ENCODE peak calls at places on chromosomes 7 and 10, in nine cellular contexts. L is CD8-positive, alpha-beta memory T cell; J is neural progenitor cell; E is breast epithelium; R is heart left ventricle; I is left lung; A is GM23248; T is body of pancreas; Q is Panc1. P is an unnamed sample. For H3K4me1, the result is how much of the 10 kb centered on the place peaks cover.

GRCh38 chr7:105261689-105262088 is 127.0 kb downstream of the SRPK2 start:
- DNase-seq in L (no peak), J (no peak), E (no peak), R (no peak), I (no peak), A (no peak), T (no peak), Q (no peak), P (no peak)

GRCh38 chr10:79293841-79294705 is 53.2 kb upstream of the PPIF start:
- DNase-seq in L (no peak), J (no peak), E (no peak), R (no peak), I (peak), A (peak), T (peak), Q (no peak), P (no peak)

GRCh38 chr10:97608991-97609561 is 19.6 kb downstream of the C10orf62 start:
- DNase-seq in L (no peak), J (no peak), E (no peak), R (peak), I (no peak), A (no peak), T (no peak), Q (no peak), P (no peak)

GRCh38 chr10:126975221-126975620 is 70.0 kb downstream of the DOCK1 start:
- DNase-seq in L (no peak), J (no peak), E (no peak), R (no peak), I (no peak), A (no peak), T (no peak), Q (no peak), P (no peak)

GRCh38 chr7:149720372-149721083 is 52.9 kb downstream of the ZNF467 start:
- DNase-seq in L (no peak), J (no peak), E (no peak), R (peak), I (peak), A (no peak), T (peak), Q (no peak), P (no peak)

GRCh38 chr7:145263886-145264285 is 428.0 kb upstream of the TPK1 start:
- DNase-seq in L (no peak), J (no peak), E (no peak), R (no peak), I (no peak), A (no peak), T (no peak), Q (no peak), P (no peak)

GRCh38 chr7:43758029-43758860 is at the start of gene BLVRA:
- DNase-seq in L (peak), J (peak), E (peak), R (peak), I (peak), A (peak), T (peak), Q (no peak), P (peak)

GRCh38 chr7:26726051-26726450 is 138.3 kb downstream of the SKAP2 start:
- DNase-seq in L (no peak), J (no peak), E (no peak), R (no peak), I (no peak), A (no peak), T (no peak), Q (no peak), P (no peak)

GRCh38 chr7:3179456-3179855 is 121.6 kb upstream of the SDK1 start:
- DNase-seq in L (no peak), J (no peak), E (no peak), R (no peak), I (no peak), A (no peak), T (no peak), Q (no peak), P (no peak)

GRCh38 chr10:1035201-1035600 is 9.5 kb upstream of the IDI2 start:
- DNase-seq in L (no peak), J (no peak), E (no peak), R (no peak), I (no peak), A (no peak), T (no peak), Q (no peak), P (no peak)

GRCh38 chr7:47932466-47933037 is 15.7 kb downstream of the PKD1L1 start:
- DNase-seq in L (no peak), J (no peak), E (no peak), R (no peak), I (no peak), A (no peak), T (no peak), Q (no peak), P (no peak)

GRCh38 chr10:76786673-76787072 is 850.9 kb downstream of the KCNMA1 start:
- DNase-seq in L (no peak), J (no peak), E (no peak), R (no peak), I (no peak), A (peak), T (no peak), Q (no peak), P (no peak)

GRCh38 chr10:89668391-89669180 is 23.5 kb upstream of the PANK1 start:
- DNase-seq in L (no peak), J (no peak), E (no peak), R (no peak), I (no peak), A (no peak), T (no peak), Q (no peak), P (no peak)
- H3K4me1 ChIP-seq in L (under half), J (under half), E (under half), R (under half), I (under half), A (under half), T (under half), Q (under half), P (under half)

GRCh38 chr7:7136423-7136822 is 45.9 kb upstream of the C1GALT1 start:
- DNase-seq in L (no peak), J (no peak), E (no peak), R (no peak), I (no peak), A (peak), T (no peak), Q (no peak), P (no peak)
- H3K4me3 ChIP-seq in L (no peak), J (no peak), E (no peak), R (peak), I (no peak), A (peak), T (no peak), Q (no peak), P (no peak)

GRCh38 chr10:132404911-132405462 is 8.0 kb downstream of the PWWP2B start:
- DNase-seq in L (no peak), J (peak), E (no peak), R (peak), I (peak), A (no peak), T (no peak), Q (no peak), P (no peak)
- H3K4me1 ChIP-seq in L (under half), J (under half), E (under half), R (under half), I (under half), A (under half), T (half or more), Q (under half), P (under half)

DNA sequence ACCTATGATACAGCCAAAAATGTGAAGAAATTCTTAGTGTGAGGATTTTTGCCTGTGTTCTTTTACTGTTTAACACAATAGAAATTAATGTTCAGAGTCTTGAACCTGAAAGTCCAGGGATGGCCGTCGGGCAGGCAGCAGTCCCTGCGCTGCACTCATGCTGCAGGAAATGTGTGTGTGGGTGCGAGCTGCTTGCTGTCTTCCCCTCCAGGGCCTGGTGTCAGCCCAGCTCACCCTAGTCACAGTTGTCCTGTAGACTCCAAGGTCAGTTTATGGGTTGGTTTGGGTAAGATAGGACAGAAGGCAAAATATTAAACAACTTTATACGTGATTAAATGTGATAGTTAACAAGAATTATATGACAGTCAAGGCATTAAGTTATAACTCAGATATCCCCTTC is 78.7 kb downstream of the DYNC2I1 start:
- DNase-seq in L (no peak), J (no peak), E (no peak), R (no peak), I (no peak), A (no peak), T (no peak), Q (no peak), P (no peak)
- H3K4me3 ChIP-seq in L (no peak), J (no peak), E (no peak), R (no peak), I (no peak), A (no peak), T (no peak), Q (no peak), P (no peak)

GRCh38 chr10:15789793-15790525 is 70.2 kb upstream of the ITGA8 start:
- DNase-seq in L (no peak), J (no peak), E (no peak), R (no peak), I (no peak), A (peak), T (no peak), Q (no peak), P (no peak)
- H3K4me1 ChIP-seq in L (under half), J (under half), E (under half), R (under half), I (under half), A (under half), T (under half), Q (under half), P (under half)

GRCh38 chr10:123289432-123289831 is 135.2 kb downstream of the BUB3 start:
- DNase-seq in L (no peak), J (no peak), E (no peak), R (no peak), I (no peak), A (no peak), T (no peak), Q (no peak), P (no peak)

GRCh38 chr10:123284022-123284421 is 129.8 kb downstream of the BUB3 start:
- DNase-seq in L (no peak), J (no peak), E (no peak), R (no peak), I (no peak), A (peak), T (no peak), Q (no peak), P (no peak)

DNA sequence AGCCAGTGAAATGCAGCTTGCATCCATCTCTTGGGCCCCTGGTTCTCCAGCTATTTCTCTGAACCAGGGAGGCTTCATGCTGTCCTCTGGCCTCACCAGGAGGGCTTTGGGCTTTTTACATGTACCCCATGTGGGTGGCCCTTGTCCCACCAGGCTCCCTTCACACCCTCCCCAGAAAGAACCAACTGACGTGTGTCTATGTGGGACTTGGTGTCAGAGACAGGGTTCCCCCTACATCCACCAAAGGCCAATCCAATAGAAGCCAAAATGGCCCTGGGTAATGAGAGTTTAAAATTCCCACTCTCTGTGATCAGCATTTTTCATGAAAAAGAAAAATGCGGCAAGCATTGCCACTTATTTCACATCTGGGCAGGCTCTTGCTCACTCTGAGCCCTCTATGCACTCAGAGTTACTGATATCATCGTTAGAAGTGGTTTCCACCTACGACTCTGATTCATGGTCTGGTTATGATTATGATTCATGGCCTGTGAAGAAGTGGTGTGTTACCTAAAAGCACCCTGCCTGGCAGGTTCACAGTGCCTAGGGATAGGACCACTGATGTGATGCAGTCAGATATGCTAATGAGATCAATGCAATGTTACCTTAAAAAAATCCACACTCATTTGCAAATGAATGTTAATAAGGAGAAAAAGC is 133.5 kb downstream of the BUB3 start:
- DNase-seq in L (no peak), J (no peak), E (no peak), R (no peak), I (no peak), A (peak), T (no peak), Q (peak), P (no peak)
- H3K4me3 ChIP-seq in L (no peak), J (no peak), E (no peak), R (no peak), I (no peak), A (no peak), T (no peak), Q (no peak), P (no peak)

GRCh38 chr10:106771132-106771531 is 393.4 kb downstream of the SORCS1 start:
- DNase-seq in L (no peak), J (no peak), E (no peak), R (no peak), I (no peak), A (no peak), T (no peak), Q (no peak), P (no peak)

GRCh38 chr10:106768204-106768603 is 396.3 kb downstream of the SORCS1 start:
- DNase-seq in L (no peak), J (no peak), E (no peak), R (no peak), I (no peak), A (no peak), T (no peak), Q (no peak), P (no peak)

GRCh38 chr10:106764360-106764759 is 400.1 kb downstream of the SORCS1 start:
- DNase-seq in L (no peak), J (no peak), E (no peak), R (no peak), I (no peak), A (no peak), T (no peak), Q (no peak), P (no peak)

DNA sequence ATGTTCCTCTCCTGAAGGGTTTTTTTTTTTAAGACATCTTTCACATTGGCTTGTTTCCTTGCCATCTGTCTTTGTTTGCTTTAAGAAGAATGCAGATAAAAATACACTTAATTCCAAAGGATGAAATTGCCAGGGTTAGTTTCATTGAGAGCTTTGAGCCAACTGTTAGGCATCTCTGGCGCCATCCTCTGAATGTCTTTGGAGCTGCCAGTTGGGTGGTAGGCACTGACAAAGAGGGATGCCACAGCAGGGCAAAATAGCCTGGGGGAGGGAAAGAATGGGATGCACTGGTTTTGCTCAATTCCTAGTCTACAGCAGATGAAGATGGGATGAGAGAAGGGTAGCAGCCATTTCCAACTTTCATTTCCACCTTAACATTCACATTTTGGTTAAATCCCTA is 399.2 kb downstream of the SORCS1 start:
- DNase-seq in L (no peak), J (peak), E (no peak), R (no peak), I (no peak), A (no peak), T (no peak), Q (no peak), P (no peak)
- H3K4me1 ChIP-seq in L (under half), J (under half), E (under half), R (under half), I (under half), A (under half), T (under half), Q (under half), P (under half)

GRCh38 chr10:71216751-71217265 is 4.4 kb downstream of the UNC5B start:
- DNase-seq in L (no peak), J (no peak), E (peak), R (no peak), I (no peak), A (peak), T (no peak), Q (no peak), P (no peak)
- H3K4me3 ChIP-seq in L (no peak), J (peak), E (peak), R (peak), I (peak), A (peak), T (no peak), Q (peak), P (peak)

GRCh38 chr7:37097983-37098382 is 350.7 kb downstream of the ELMO1 start:
- DNase-seq in L (no peak), J (no peak), E (no peak), R (no peak), I (no peak), A (no peak), T (no peak), Q (no peak), P (no peak)

GRCh38 chr7:37095122-37095521 is 353.5 kb downstream of the ELMO1 start:
- DNase-seq in L (no peak), J (no peak), E (no peak), R (no peak), I (no peak), A (no peak), T (no peak), Q (no peak), P (no peak)

GRCh38 chr7:37096341-37096740 is 352.3 kb downstream of the ELMO1 start:
- DNase-seq in L (no peak), J (no peak), E (no peak), R (no peak), I (no peak), A (no peak), T (no peak), Q (no peak), P (no peak)

GRCh38 chr7:37100735-37101331 is 347.8 kb downstream of the ELMO1 start:
- DNase-seq in L (peak), J (no peak), E (no peak), R (no peak), I (no peak), A (no peak), T (peak), Q (no peak), P (no peak)

GRCh38 chr7:37097276-37097675 is 351.4 kb downstream of the ELMO1 start:
- DNase-seq in L (no peak), J (no peak), E (no peak), R (no peak), I (no peak), A (no peak), T (no peak), Q (no peak), P (no peak)
- H3K4me1 ChIP-seq in L (under half), J (under half), E (under half), R (under half), I (under half), A (under half), T (under half), Q (under half), P (under half)

GRCh38 chr7:135377171-135377570 is 132.7 kb downstream of the CNOT4 start:
- DNase-seq in L (no peak), J (no peak), E (no peak), R (no peak), I (no peak), A (no peak), T (no peak), Q (no peak), P (no peak)
- H3K4me3 ChIP-seq in L (no peak), J (no peak), E (no peak), R (no peak), I (no peak), A (no peak), T (no peak), Q (no peak), P (no peak)

P was measured in colonic mucosa.